ENCODE peak calls at places on chromosomes 16 and 17, in four cellular contexts. K is skeletal muscle cell, U is foreskin fibroblast, C is upper lobe of right lung. M is an unnamed sample.

GRCh38 chr17:2344528-2344927 is 7.2 kb downstream of the SGSM2 start:
- DNase-seq in U (no peak), K (no peak), C (no peak), M (no peak)

GRCh38 chr17:58360664-58361063 is 8.7 kb upstream of the SUPT4H1 start:
- DNase-seq in U (no peak), K (no peak), C (no peak), M (no peak)

GRCh38 chr16:66717112-66717675 is 20.7 kb upstream of the CMTM4 start:
- DNase-seq in K (peak), U (peak), C (no peak), M (peak)

GRCh38 chr17:76527430-76528111 is 9.9 kb downstream of the CYGB start:
- DNase-seq in C (peak), K (peak), U (peak), M (peak)

GRCh38 chr16:27547134-27547533 is 2.6 kb downstream of the GTF3C1 start:
- DNase-seq in C (no peak), K (peak), U (peak), M (peak)

GRCh38 chr16:69567031-69567680 is 1.4 kb downstream of the NFAT5 start:
- DNase-seq in C (no peak), U (no peak), K (no peak), M (peak)

GRCh38 chr17:61338000-61338864 is 61.4 kb upstream of the TBX2 start:
- DNase-seq in K (peak), U (peak), C (no peak), M (peak)

GRCh38 chr16:57627184-57627871 is 1.1 kb upstream of the ADGRG1 start:
- DNase-seq in U (peak), C (no peak), K (peak), M (peak)

GRCh38 chr17:14307560-14308024 is 6.7 kb downstream of the HS3ST3B1 start:
- DNase-seq in K (no peak), C (no peak), U (peak), M (no peak)

GRCh38 chr17:4953461-4953961 is 2.6 kb downstream of the ENO3 start:
- DNase-seq in U (peak), C (no peak), K (no peak), M (peak)

GRCh38 chr17:9299695-9300094 is 275.9 kb downstream of the STX8 start:
- DNase-seq in C (no peak), U (no peak), K (no peak), M (no peak)

GRCh38 chr17:43917348-43918025 is 10.2 kb upstream of the MPP2 start:
- DNase-seq in K (no peak), C (peak), U (peak), M (no peak)

GRCh38 chr16:23432176-23433128 is 20.5 kb downstream of the COG7 start:
- DNase-seq in C (no peak), K (no peak), U (no peak), M (no peak)

GRCh38 chr16:23424292-23424958 is 28.6 kb downstream of the COG7 start:
- DNase-seq in C (peak), K (no peak), U (no peak), M (no peak)

GRCh38 chr16:23423496-23424049 is 29.4 kb downstream of the COG7 start:
- DNase-seq in C (peak), U (peak), K (peak), M (peak)

GRCh38 chr16:23433261-23433920 is 19.6 kb downstream of the COG7 start:
- DNase-seq in K (no peak), U (no peak), C (no peak), M (no peak)

GRCh38 chr16:23428351-23428750 is 24.6 kb downstream of the COG7 start:
- DNase-seq in C (no peak), K (no peak), U (no peak), M (no peak)
- H3K4me3 ChIP-seq in C (no peak), K (no peak), U (no peak), M (no peak)

GRCh38 chr16:29925173-29925804 is 737 bp downstream of the KCTD13 start:
- DNase-seq in C (peak), U (no peak), K (no peak), M (no peak)

GRCh38 chr16:29926675-29927522 is 873 bp upstream of the KCTD13 start:
- DNase-seq in U (peak), K (no peak), C (peak), M (no peak)

GRCh38 chr16:29925805-29926674 is at the start of gene KCTD13:
- DNase-seq in K (peak), C (peak), U (peak), M (no peak)

GRCh38 chr16:29922986-29923501 is 3.0 kb downstream of the KCTD13 start:
- DNase-seq in K (no peak), U (no peak), C (peak), M (no peak)

GRCh38 chr16:29927523-29927905 is 1.5 kb upstream of the KCTD13 start:
- DNase-seq in U (no peak), C (no peak), K (no peak), M (no peak)
- H3K4me3 ChIP-seq in U (no peak), C (no peak), K (no peak), M (peak)

GRCh38 chr16:73233423-73233762 is 185.5 kb upstream of the ZFHX3 start:
- DNase-seq in U (no peak), C (no peak), K (no peak), M (no peak)
- H3K4me3 ChIP-seq in U (no peak), C (peak), K (peak), M (no peak)

GRCh38 chr17:73503560-73503959 is 140.7 kb downstream of the SDK2 start:
- DNase-seq in K (no peak), U (no peak), C (no peak), M (no peak)
- H3K4me3 ChIP-seq in K (no peak), U (no peak), C (no peak), M (no peak)

GRCh38 chr17:79930077-79930785 is 91.0 kb upstream of the CBX4 start:
- DNase-seq in U (peak), K (no peak), C (no peak), M (no peak)
- H3K4me3 ChIP-seq in U (peak), K (peak), C (no peak), M (peak)

DNA sequence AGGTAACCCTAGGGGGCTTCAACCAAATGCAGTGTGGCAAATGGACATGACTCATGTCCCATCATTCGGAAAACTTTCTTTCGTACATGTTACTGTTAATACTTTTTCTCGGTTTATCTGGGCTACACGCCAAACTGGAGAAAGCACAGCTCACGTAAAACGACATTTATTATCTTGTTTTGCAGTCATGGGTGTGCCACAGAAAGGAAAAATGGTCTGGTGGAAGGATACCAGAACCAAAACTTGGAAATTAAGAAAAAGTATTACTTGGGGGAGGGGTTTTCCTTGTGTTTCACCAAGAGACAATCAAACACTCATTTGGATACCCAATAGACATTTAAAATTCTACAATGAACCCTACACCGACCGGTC is 23.6 kb downstream of the ALOX15B start:
- DNase-seq in K (no peak), C (no peak), U (peak), M (no peak)
- H3K4me3 ChIP-seq in K (peak), C (no peak), U (no peak), M (no peak)

DNA sequence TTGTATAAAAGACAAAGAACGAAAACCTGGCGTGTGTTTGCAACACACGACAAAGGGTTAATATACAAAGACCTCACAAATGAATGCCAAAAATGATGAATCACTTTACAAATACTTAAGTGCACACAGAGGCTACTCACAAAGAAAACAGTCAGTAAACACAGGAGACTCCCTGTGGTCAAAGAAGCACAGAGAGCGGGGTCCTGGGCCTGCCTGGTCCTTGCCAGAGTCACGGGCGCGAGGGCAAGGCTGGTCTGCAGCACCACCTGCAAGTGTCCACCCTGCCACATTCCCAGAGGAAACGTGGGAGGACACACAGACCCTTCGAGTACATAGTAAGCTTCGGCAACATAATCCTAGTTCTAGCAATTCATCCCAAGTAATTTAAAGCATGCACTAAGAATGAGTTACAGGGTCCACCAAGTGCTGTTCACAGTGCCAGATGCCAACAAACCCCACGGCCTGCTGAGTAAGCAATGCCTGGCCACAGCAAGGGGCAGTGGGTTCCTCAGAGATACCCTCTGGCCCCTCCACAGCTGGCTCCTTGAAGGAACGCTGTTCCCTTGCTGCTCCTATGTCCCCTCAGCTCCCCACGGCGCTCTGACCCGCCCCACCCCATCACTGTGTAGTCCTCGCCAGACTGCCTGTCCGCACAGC is 24.6 kb upstream of the FAAP100 start:
- DNase-seq in K (peak), U (peak), C (no peak), M (peak)
- H3K4me3 ChIP-seq in K (no peak), U (no peak), C (no peak), M (no peak)

GRCh38 chr17:21194210-21194609 is 19.8 kb downstream of the TMEM11 start:
- DNase-seq in C (no peak), K (no peak), U (peak), M (no peak)
- H3K4me3 ChIP-seq in C (no peak), K (no peak), U (peak), M (no peak)

M was measured in astrocyte of the cerebellum.